ENCODE peak calls at places on chromosomes 2 and 18, in four cellular contexts. Z is B cell, J is heart right ventricle, N is dorsolateral prefrontal cortex. O is an unnamed sample.

GRCh38 chr2:134882773-134883172 is 35.8 kb upstream of the CCNT2 start:
- DNase-seq in Z (no peak), J (no peak), N (no peak), O (no peak)

GRCh38 chr18:44130365-44130942 is 550.2 kb upstream of the SETBP1 start:
- DNase-seq in Z (peak), J (no peak), N (no peak), O (no peak)

GRCh38 chr18:51953521-51953920 is 386.5 kb upstream of the DCC start:
- DNase-seq in Z (no peak), J (no peak), N (no peak), O (no peak)

GRCh38 chr18:54734059-54734458 is 94.2 kb upstream of the RAB27B start:
- DNase-seq in Z (no peak), J (no peak), N (no peak), O (no peak)

GRCh38 chr2:193538061-193538460 is 1343.3 kb upstream of the TMEFF2 start:
- DNase-seq in Z (no peak), J (no peak), N (no peak), O (no peak)

GRCh38 chr2:109637749-109638570 is 23.8 kb downstream of the SOWAHC start:
- DNase-seq in Z (no peak), J (no peak), N (no peak), O (no peak)

GRCh38 chr2:109611467-109612095 is 2.2 kb downstream of the SEPTIN10 start:
- DNase-seq in Z (no peak), J (no peak), N (no peak), O (no peak)

GRCh38 chr2:100793982-100794381 is 26.0 kb upstream of the NPAS2 start:
- DNase-seq in Z (no peak), J (no peak), N (no peak), O (no peak)

GRCh38 chr2:218343591-218343990 is 13.1 kb upstream of the CATIP start:
- DNase-seq in Z (no peak), J (no peak), N (no peak), O (no peak)

GRCh38 chr18:25921677-25922421 is 168.6 kb downstream of the SS18 start:
- DNase-seq in Z (peak), J (no peak), N (no peak), O (no peak)

GRCh38 chr2:239727776-239728600 is 297.2 kb downstream of the NDUFA10 start:
- DNase-seq in Z (no peak), J (peak), N (peak), O (no peak)

GRCh38 chr2:232325324-232326273 is 53.0 kb upstream of the ALPP start:
- DNase-seq in Z (no peak), J (peak), N (peak), O (peak)

GRCh38 chr2:178553047-178553446 is 72.8 kb downstream of the PLEKHA3 start:
- DNase-seq in Z (no peak), J (no peak), N (no peak), O (no peak)

GRCh38 chr2:163574309-163574708 is 161.5 kb downstream of the FIGN start:
- DNase-seq in Z (no peak), J (no peak), N (no peak), O (no peak)

GRCh38 chr2:186611526-186611925 is 21.7 kb downstream of the ITGAV start:
- DNase-seq in Z (no peak), J (no peak), N (no peak), O (no peak)

GRCh38 chr2:73418343-73418742 is 32.7 kb downstream of the ALMS1 start:
- DNase-seq in Z (no peak), J (peak), N (peak), O (peak)

GRCh38 chr2:64526034-64526433 is 1.9 kb downstream of the AFTPH start:
- DNase-seq in Z (no peak), J (no peak), N (no peak), O (no peak)

GRCh38 chr18:23627325-23627724 is 35.4 kb downstream of the ANKRD29 start:
- DNase-seq in Z (no peak), J (no peak), N (no peak), O (no peak)

GRCh38 chr18:32674491-32674890 is 98.3 kb downstream of the KLHL14 start:
- DNase-seq in Z (no peak), J (no peak), N (no peak), O (no peak)

GRCh38 chr2:174835797-174836255 is 71.6 kb upstream of the CHRNA1 start:
- DNase-seq in Z (no peak), J (no peak), N (no peak), O (no peak)

GRCh38 chr2:164178835-164179470 is 442.3 kb downstream of the GRB14 start:
- DNase-seq in Z (no peak), J (no peak), N (no peak), O (no peak)

GRCh38 chr2:160271166-160272086 is 71.4 kb upstream of the ITGB6 start:
- DNase-seq in Z (no peak), J (no peak), N (no peak), O (no peak)

GRCh38 chr2:175111200-175111657 is 56.8 kb downstream of the ATF2 start:
- DNase-seq in Z (no peak), J (no peak), N (no peak), O (no peak)

GRCh38 chr2:130871843-130872242 is 35.1 kb downstream of the ARHGEF4 start:
- DNase-seq in Z (no peak), J (no peak), N (no peak), O (no peak)

GRCh38 chr2:62663920-62664319 is 41.6 kb upstream of the EHBP1 start:
- DNase-seq in Z (no peak), J (no peak), N (no peak), O (no peak)
- TF ChIP-seq CTCF in Z (no peak), J (no peak), N (no peak), O (no peak)

GRCh38 chr2:27133905-27134780 is at the start of gene PREB:
- DNase-seq in Z (peak), J (peak), N (peak), O (peak)
- TF ChIP-seq CTCF in Z (no peak), J (no peak), N (no peak), O (no peak)

GRCh38 chr2:39511786-39512433 is 74.8 kb upstream of the MAP4K3 start:
- DNase-seq in Z (no peak), J (no peak), N (no peak), O (no peak)
- TF ChIP-seq CTCF in Z (no peak), J (no peak), N (no peak), O (no peak)

DNA sequence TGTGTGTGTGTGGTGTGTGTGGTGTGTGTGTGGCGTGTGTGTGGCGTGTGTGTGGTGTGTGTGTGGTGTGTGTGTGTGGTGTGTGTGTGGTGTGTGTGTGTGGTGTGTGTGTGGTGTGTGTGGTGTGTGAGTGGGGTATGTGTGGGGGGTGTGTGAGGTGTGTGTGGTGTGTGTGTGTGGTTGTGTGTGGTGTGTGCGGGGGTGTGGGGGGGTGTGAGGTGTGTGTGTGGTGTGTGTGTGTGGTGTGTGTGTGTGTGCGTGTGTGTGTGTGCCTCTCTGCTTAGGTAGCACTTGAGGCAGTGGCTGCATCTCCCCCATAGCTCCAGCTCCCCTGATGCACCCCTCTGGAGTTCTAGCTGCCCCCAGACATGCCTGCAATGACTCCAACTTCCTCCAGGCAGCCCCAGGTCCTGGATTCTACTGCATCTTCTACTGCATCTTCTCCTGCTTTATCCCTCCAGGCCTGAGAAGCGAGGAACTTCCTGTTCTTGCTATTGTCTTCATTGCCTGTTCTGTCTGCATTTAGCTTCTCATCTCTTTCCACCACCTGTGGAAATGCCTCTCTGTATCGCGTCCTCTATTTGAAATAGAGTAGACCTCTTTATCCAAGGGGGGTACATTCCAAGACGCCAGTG is 22.2 kb upstream of the MLPH start:
- DNase-seq in Z (no peak), J (no peak), N (no peak), O (no peak)
- TF ChIP-seq CTCF in Z (no peak), J (no peak), N (no peak), O (no peak)

O was measured in mesothelial cell of epicardium.